ENCODE peak calls at places on chromosome 17, in nine cellular contexts. A is OCI-LY7, O is GM23338, D is neural progenitor cell, N is GM23248, I is hepatocyte, E is MM.1S, X is SK-N-SH, T is PC-3. G is an unnamed sample.
A peak's percentile ranks its signal among the peaks of the same experiment; 100 is the strongest.

GRCh38 chr17:56786989-56787482 is 46.7 kb downstream of the C17orf67 start:
- DNase-seq in X (no peak), O (no peak), D (no peak), I (peak; percentile 48), A (peak; percentile 6), E (peak; percentile 80), T (peak; percentile 99), N (peak; percentile 96), G (peak; percentile 90)

GRCh38 chr17:57370051-57370581 is 113.8 kb downstream of the MSI2 start:
- DNase-seq in O (no peak), E (no peak), X (peak; percentile 31), A (no peak), D (peak; percentile 18), T (peak; percentile 73), N (peak; percentile 71), I (peak; percentile 50), G (no peak)

GRCh38 chr17:57622886-57623433 is 122.1 kb downstream of the CCDC182 start:
- DNase-seq in E (no peak), I (peak; percentile 74), A (peak; percentile 88), D (no peak), O (no peak), X (peak; percentile 82), N (peak; percentile 95), T (peak; percentile 68), G (no peak)

GRCh38 chr17:50203589-50204345 is 2.3 kb upstream of the COL1A1 start:
- DNase-seq in D (no peak), A (no peak), T (no peak), O (no peak), X (no peak), N (peak; percentile 99), I (peak; percentile 75), E (no peak), G (no peak)

GRCh38 chr17:42135664-42136653 is 13.4 kb downstream of the HSPB9 start:
- DNase-seq in X (no peak), A (peak; percentile 71), T (no peak), E (no peak), D (no peak), N (peak; percentile 69), I (peak; percentile 87), O (peak; percentile 43), G (peak; percentile 7)

GRCh38 chr17:17784599-17785264 is 52.1 kb downstream of the SREBF1 start:
- DNase-seq in X (peak; percentile 60), I (no peak), N (peak; percentile 60), D (peak; percentile 56), O (peak; percentile 54), E (no peak), A (peak; percentile 82), T (peak; percentile 36), G (no peak)

GRCh38 chr17:3575506-3575905 is 17.9 kb upstream of the TRPV3 start:
- DNase-seq in X (no peak), T (peak; percentile 95), I (no peak), O (no peak), N (peak; percentile 94), E (no peak), D (no peak), A (no peak), G (no peak)

GRCh38 chr17:45190503-45191282 is 29.0 kb downstream of the HEXIM2 start:
- DNase-seq in T (no peak), D (no peak), N (no peak), A (peak; percentile 54), E (no peak), X (no peak), I (no peak), O (no peak), G (no peak)

GRCh38 chr17:60065136-60065535 is 13.6 kb downstream of the HEATR6 start:
- DNase-seq in X (no peak), N (peak; percentile 34), I (no peak), T (peak; percentile 71), E (no peak), D (no peak), A (no peak), O (no peak), G (no peak)

GRCh38 chr17:68953340-68953997 is 1.7 kb downstream of the ABCA8 start:
- DNase-seq in X (no peak), D (no peak), T (no peak), I (no peak), E (no peak), A (no peak), O (no peak), N (no peak), G (no peak)

GRCh38 chr17:45016823-45017222 is 34.6 kb downstream of the DCAKD start:
- DNase-seq in O (peak; percentile 74), E (no peak), A (peak; percentile 29), X (no peak), I (no peak), D (peak; percentile 41), T (peak; percentile 33), N (peak; percentile 47), G (no peak)

GRCh38 chr17:61645898-61646297 is 54.9 kb upstream of the NACA2 start:
- DNase-seq in I (no peak), T (no peak), O (no peak), X (no peak), E (no peak), N (no peak), A (no peak), D (no peak), G (no peak)

GRCh38 chr17:74350486-74350885 is 11.2 kb downstream of the BTBD17 start:
- DNase-seq in T (no peak), O (no peak), X (no peak), N (no peak), D (no peak), E (no peak), I (no peak), A (no peak), G (no peak)

GRCh38 chr17:74349120-74349519 is 12.5 kb downstream of the BTBD17 start:
- DNase-seq in N (no peak), A (no peak), X (peak; percentile 37), T (no peak), O (no peak), I (no peak), D (no peak), E (no peak), G (no peak)

GRCh38 chr17:74354123-74354522 is 7.5 kb downstream of the BTBD17 start:
- DNase-seq in I (peak; percentile 75), A (peak; percentile 58), D (peak; percentile 92), O (peak; percentile 91), T (peak; percentile 44), X (peak; percentile 94), N (peak; percentile 27), E (peak; percentile 31), G (peak; percentile 74)

GRCh38 chr17:74353446-74354060 is 8.1 kb downstream of the BTBD17 start:
- DNase-seq in T (no peak), A (no peak), O (no peak), D (no peak), N (no peak), X (no peak), E (no peak), I (no peak), G (no peak)

DNA sequence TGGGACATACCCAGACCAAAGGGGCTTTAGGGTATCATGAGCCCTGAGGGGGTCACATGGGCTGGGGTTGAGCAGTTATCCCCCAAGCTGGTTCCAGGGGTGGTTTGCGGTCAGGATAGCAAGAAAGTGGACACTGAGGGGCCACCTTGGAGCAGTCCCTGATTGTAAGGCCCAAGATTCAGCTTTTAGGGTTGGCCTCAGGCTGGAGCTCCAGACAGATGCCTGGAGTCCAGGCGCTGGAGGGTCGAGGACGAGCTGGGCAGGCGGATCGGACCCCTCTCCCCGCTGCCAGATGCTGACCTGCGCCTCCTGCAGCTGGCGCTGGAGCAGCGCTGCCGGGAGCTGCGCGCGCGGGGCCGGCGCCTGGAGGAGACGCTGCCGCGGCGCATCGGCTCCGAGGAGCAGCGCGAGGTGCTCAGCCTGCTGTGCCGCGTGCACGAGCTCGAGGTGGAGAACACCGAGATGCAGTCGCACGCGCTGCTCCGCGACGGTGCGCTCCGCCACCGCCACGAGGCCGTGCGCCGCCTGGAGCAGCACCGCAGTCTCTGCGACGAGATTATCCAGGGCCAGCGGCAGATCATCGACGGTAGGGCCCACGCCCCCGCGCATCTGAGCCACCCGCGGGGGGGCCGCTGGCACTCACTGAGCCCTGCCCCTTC is 10.0 kb downstream of the BTBD17 start:
- DNase-seq in T (no peak), I (peak; percentile 57), A (no peak), O (peak; percentile 85), X (peak; percentile 85), D (peak; percentile 87), N (no peak), E (no peak), G (no peak)
- TF ChIP-seq EZH2phosphoT487 in T (no peak), I (no peak), A (no peak), O (no peak), X (no peak), D (peak; percentile 49), N (no peak), E (no peak), G (no peak)

GRCh38 chr17:82267575-82268379 is 5.7 kb downstream of the CSNK1D start:
- DNase-seq in T (peak; percentile 92), O (no peak), X (peak; percentile 66), A (no peak), D (no peak), E (no peak), N (peak; percentile 98), I (peak; percentile 95), G (no peak)
- TF ChIP-seq EZH2phosphoT487 in T (no peak), O (no peak), X (no peak), A (no peak), D (no peak), E (no peak), N (no peak), I (no peak), G (no peak)

DNA sequence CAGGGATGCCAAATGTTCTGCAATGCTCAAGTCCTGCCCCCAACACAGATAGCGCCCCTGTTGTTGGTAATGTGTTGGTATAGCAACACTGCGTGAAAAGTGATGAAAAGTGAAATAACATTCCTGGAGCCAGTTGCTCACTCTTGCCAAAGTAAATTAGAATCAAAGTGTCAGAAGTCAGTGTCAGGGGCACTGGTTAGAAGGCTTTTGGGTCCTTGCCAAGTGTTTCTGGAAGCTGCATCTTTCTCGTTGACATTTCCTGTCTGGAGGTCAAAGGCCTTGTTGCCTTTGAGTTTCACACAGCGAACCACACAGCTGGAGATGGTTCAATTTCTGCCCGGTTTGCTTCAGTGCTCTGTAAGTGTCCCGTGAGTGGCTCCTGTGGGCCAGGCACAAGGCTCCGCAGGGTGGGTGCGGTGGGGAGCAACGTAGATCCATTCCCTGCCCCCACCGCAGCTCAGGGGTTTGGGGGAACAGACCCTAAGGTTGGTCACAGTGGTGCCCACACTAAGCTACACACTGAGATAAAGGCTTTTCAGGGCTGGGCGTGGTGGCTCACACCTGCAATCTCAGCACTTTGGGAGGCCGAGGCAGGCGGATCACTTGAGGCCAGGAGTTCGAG is 3.6 kb upstream of the SLC16A5 start:
- DNase-seq in N (no peak), T (peak; percentile 37), I (peak; percentile 67), A (no peak), X (peak; percentile 60), D (no peak), E (peak; percentile 55), O (no peak), G (no peak)
- TF ChIP-seq EZH2phosphoT487 in N (no peak), T (no peak), I (no peak), A (no peak), X (no peak), D (no peak), E (no peak), O (no peak), G (no peak)

DNA sequence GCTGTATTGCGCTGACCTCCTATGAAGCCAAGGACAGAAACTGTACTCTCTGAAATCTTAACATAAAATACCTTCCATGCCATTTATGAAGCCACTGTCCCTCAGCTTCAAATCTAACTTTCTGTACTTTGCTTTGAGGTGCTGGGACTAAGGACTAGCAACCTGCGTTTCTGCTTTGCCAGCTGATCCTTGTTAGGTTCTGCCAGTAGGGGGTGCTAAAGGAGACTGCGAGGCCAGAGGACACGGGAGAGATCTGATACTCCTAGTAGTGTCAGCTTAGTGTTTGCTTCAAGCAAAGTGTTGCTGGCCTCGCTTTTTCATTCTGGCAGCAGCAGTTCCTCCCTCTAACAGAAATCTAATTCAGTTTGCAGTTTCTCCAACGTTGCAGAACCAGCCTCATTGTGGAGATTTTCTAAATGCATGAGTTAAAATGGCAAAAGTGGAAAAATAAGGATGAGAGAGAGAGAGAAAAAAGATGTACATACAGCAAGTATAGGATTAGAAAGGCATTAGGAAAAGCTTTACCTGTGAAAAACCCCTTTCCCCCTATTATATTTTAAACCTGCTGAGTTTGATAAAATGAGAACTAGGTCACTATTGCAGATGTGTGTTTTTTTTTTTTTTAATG is 297.5 kb downstream of the CA10 start:
- DNase-seq in X (peak; percentile 50), N (peak; percentile 21), D (peak; percentile 83), O (peak; percentile 90), E (peak; percentile 45), T (peak; percentile 64), I (peak; percentile 81), A (peak; percentile 22), G (peak; percentile 18)
- TF ChIP-seq EZH2phosphoT487 in X (no peak), N (no peak), D (no peak), O (no peak), E (no peak), T (no peak), I (no peak), A (no peak), G (no peak)

G was measured in HCT116.